ENCODE peak calls at places on chromosomes 12 and 14, in five cellular contexts. P is Right ventricle myocardium superior; F is KBM-7; G is stimulated activated CD8-positive, alpha-beta memory T cell treated with anti-CD3 and anti-CD28 coated beads, Interleukin-7, amount 100 ng/mL, for 48 hours; L is SJSA1. Q is an unnamed sample.

GRCh38 chr12:19584734-19585133 is 145.4 kb downstream of the AEBP2 start:
- DNase-seq in F (no peak), P (no peak), L (no peak), G (no peak), Q (no peak)

GRCh38 chr12:19885987-19886804 is 446.9 kb downstream of the AEBP2 start:
- DNase-seq in L (no peak), G (no peak), F (no peak), P (no peak), Q (no peak)

GRCh38 chr12:18428416-18428815 is 167.1 kb downstream of the PIK3C2G start:
- DNase-seq in L (no peak), P (no peak), G (no peak), F (no peak), Q (no peak)

GRCh38 chr14:35416108-35416750 is 11.7 kb upstream of the NFKBIA start:
- DNase-seq in F (no peak), L (no peak), G (peak; percentile 70), P (no peak), Q (peak; percentile 48)

GRCh38 chr12:117749431-117749830 is 219.4 kb downstream of the KSR2 start:
- DNase-seq in G (no peak), L (no peak), F (no peak), P (no peak), Q (no peak)

GRCh38 chr12:27843714-27844245 is 63.7 kb upstream of the MANSC4 start:
- DNase-seq in P (no peak), F (no peak), L (peak; percentile 63), G (no peak), Q (no peak)

GRCh38 chr14:30657050-30657449 is 34.9 kb downstream of the SCFD1 start:
- DNase-seq in G (no peak), L (no peak), F (no peak), P (no peak), Q (no peak)

GRCh38 chr12:795305-795704 is 42.9 kb downstream of the WNK1 start:
- DNase-seq in L (no peak), P (no peak), G (peak; percentile 38), F (peak; percentile 84), Q (peak; percentile 66)

GRCh38 chr14:100428727-100429126 is 105.6 kb downstream of the SLC25A47 start:
- DNase-seq in G (no peak), F (no peak), P (no peak), L (no peak), Q (no peak)

GRCh38 chr12:110312581-110313360 is 31.7 kb downstream of the ATP2A2 start:
- DNase-seq in L (no peak), P (no peak), G (no peak), F (peak; percentile 61), Q (no peak)

GRCh38 chr14:23376477-23377200 is at the start of gene CMTM5:
- DNase-seq in L (no peak), F (peak; percentile 4), P (peak; percentile 64), G (no peak), Q (no peak)

GRCh38 chr12:75684678-75685620 is 173.5 kb upstream of the KRR1 start:
- DNase-seq in G (no peak), F (no peak), P (no peak), L (peak; percentile 54), Q (no peak)

GRCh38 chr14:101177301-101178055 is 274.0 kb upstream of the RTL1 start:
- DNase-seq in P (no peak), G (no peak), F (no peak), L (no peak), Q (no peak)

GRCh38 chr14:103286968-103287850 is 46.8 kb upstream of the EIF5 start:
- DNase-seq in P (no peak), F (no peak), G (no peak), L (no peak), Q (no peak)

GRCh38 chr14:92105845-92106094 is 612 bp downstream of the ATXN3 start:
- DNase-seq in G (no peak), L (no peak), F (peak; percentile 81), P (peak; percentile 80), Q (no peak)

GRCh38 chr14:103334644-103335603 is 887 bp downstream of the EIF5 start:
- DNase-seq in P (peak; percentile 71), F (peak; percentile 67), G (peak; percentile 60), L (peak; percentile 49), Q (peak; percentile 78)

GRCh38 chr12:97503073-97503472 is 40.5 kb downstream of the RMST start:
- DNase-seq in F (no peak), L (no peak), G (no peak), P (no peak), Q (no peak)

GRCh38 chr14:57470909-57471308 is 22.7 kb downstream of the CCDC198 start:
- DNase-seq in L (no peak), F (no peak), G (no peak), P (no peak), Q (no peak)

GRCh38 chr12:32467959-32468863 is 68.9 kb downstream of the FGD4 start:
- DNase-seq in F (no peak), G (no peak), P (no peak), L (no peak), Q (no peak)

GRCh38 chr12:117090816-117091711 is 8.2 kb downstream of the TESC start:
- DNase-seq in P (no peak), L (no peak), G (no peak), F (no peak), Q (no peak)

GRCh38 chr12:125140918-125141573 is 75.8 kb downstream of the AACS start:
- DNase-seq in L (peak; percentile 3), G (no peak), P (no peak), F (no peak), Q (no peak)

GRCh38 chr14:90777830-90778467 is 38.3 kb downstream of the TTC7B start:
- DNase-seq in F (no peak), P (no peak), L (no peak), G (no peak), Q (no peak)

GRCh38 chr12:46124132-46124847 is 133.9 kb upstream of the SCAF11 start:
- DNase-seq in G (no peak), L (no peak), F (no peak), P (no peak), Q (no peak)

GRCh38 chr14:67975429-67975828 is 155.8 kb downstream of the RAD51B start:
- DNase-seq in L (no peak), G (no peak), P (no peak), F (no peak), Q (no peak)

GRCh38 chr14:86858591-86858990 is 1134.4 kb downstream of the GALC start:
- DNase-seq in P (no peak), F (no peak), G (no peak), L (no peak), Q (no peak)

GRCh38 chr14:28756896-28757570 is 9.6 kb upstream of the FOXG1 start:
- DNase-seq in P (no peak), L (no peak), F (peak; percentile 40), G (no peak), Q (no peak)

GRCh38 chr12:45839917-45840316 is 110.4 kb downstream of the ARID2 start:
- DNase-seq in L (no peak), P (no peak), F (no peak), G (no peak), Q (no peak)

GRCh38 chr12:82517027-82517426 is 158.7 kb downstream of the METTL25 start:
- DNase-seq in F (peak; percentile 30), L (no peak), P (no peak), G (no peak), Q (no peak)

GRCh38 chr12:97131220-97131981 is 224.3 kb downstream of the NEDD1 start:
- DNase-seq in F (no peak), G (no peak), L (no peak), P (no peak), Q (no peak)

GRCh38 chr14:90273532-90273931 is 17.2 kb downstream of the PSMC1 start:
- DNase-seq in G (no peak), P (no peak), L (no peak), F (no peak), Q (no peak)

GRCh38 chr12:130342442-130342841 is 4.8 kb downstream of the PIWIL1 start:
- DNase-seq in P (no peak), G (no peak), F (no peak), L (no peak), Q (no peak)

GRCh38 chr12:112848338-112848715 is 56.8 kb downstream of the RPH3A start:
- DNase-seq in G (no peak), L (no peak), F (no peak), P (no peak), Q (no peak)

GRCh38 chr12:62758216-62758615 is 176.7 kb downstream of the PPM1H start:
- DNase-seq in L (peak; percentile 97), F (no peak), G (no peak), P (no peak), Q (no peak)

GRCh38 chr12:26813812-26814211 is 19.2 kb downstream of the ITPR2 start:
- DNase-seq in F (no peak), G (no peak), L (no peak), P (no peak), Q (no peak)

Q was measured in activated naive CD4-positive, alpha-beta T cell treated with anti-CD3 and anti-CD28 coated beads, Interleukin-2, amount 50 U/mL, for 72 hours.